ENCODE peak calls at places on chromosome 19, in seven cellular contexts. Q is choroid plexus epithelial cell, P is lower leg skin, M is heart left ventricle, G is suprapubic skin, R is spleen, O is neural crest cell. L is an unnamed sample.

GRCh38 chr19:33624586-33625153 is 2.9 kb downstream of the CHST8 start:
- DNase-seq in Q (no peak), P (no peak), M (no peak), G (no peak), R (no peak), O (no peak), L (no peak)

GRCh38 chr19:33796164-33797100 is at the start of gene KCTD15:
- DNase-seq in Q (peak; percentile 60), P (no peak), M (no peak), G (no peak), R (no peak), O (peak; percentile 50), L (no peak)

GRCh38 chr19:44973982-44974735 is 19.0 kb downstream of the CLPTM1 start:
- DNase-seq in Q (no peak), P (no peak), M (no peak), G (no peak), R (no peak), O (no peak), L (no peak)

GRCh38 chr19:6204212-6204611 is 68.7 kb downstream of the ACSBG2 start:
- DNase-seq in Q (peak; percentile 33), P (peak; percentile 84), M (no peak), G (no peak), R (no peak), O (no peak), L (no peak)

GRCh38 chr19:2253106-2254051 is 2.8 kb downstream of the JSRP1 start:
- DNase-seq in Q (no peak), P (no peak), M (no peak), G (no peak), R (peak; percentile 89), O (peak; percentile 41), L (no peak)

GRCh38 chr19:44800461-44800860 is 8.4 kb upstream of the BCAM start:
- DNase-seq in Q (peak; percentile 79), P (peak; percentile 97), M (peak; percentile 85), G (peak; percentile 90), R (peak; percentile 94), O (peak; percentile 96), L (no peak)

GRCh38 chr19:39158646-39159260 is 33.2 kb downstream of the PAK4 start:
- DNase-seq in Q (no peak), P (no peak), M (no peak), G (no peak), R (no peak), O (no peak), L (no peak)

GRCh38 chr19:1830978-1831377 is 17.3 kb downstream of the REXO1 start:
- DNase-seq in Q (no peak), P (no peak), M (no peak), G (no peak), R (no peak), O (no peak), L (no peak)

GRCh38 chr19:31232220-31232619 is 117.0 kb downstream of the TSHZ3 start:
- DNase-seq in Q (peak; percentile 23), P (no peak), M (no peak), G (no peak), R (no peak), O (no peak), L (no peak)

GRCh38 chr19:39237200-39238184 is 7.3 kb downstream of the IFNL3 start:
- DNase-seq in Q (no peak), P (peak; percentile 85), M (no peak), G (no peak), R (peak; percentile 88), O (no peak), L (peak; percentile 23)

DNA sequence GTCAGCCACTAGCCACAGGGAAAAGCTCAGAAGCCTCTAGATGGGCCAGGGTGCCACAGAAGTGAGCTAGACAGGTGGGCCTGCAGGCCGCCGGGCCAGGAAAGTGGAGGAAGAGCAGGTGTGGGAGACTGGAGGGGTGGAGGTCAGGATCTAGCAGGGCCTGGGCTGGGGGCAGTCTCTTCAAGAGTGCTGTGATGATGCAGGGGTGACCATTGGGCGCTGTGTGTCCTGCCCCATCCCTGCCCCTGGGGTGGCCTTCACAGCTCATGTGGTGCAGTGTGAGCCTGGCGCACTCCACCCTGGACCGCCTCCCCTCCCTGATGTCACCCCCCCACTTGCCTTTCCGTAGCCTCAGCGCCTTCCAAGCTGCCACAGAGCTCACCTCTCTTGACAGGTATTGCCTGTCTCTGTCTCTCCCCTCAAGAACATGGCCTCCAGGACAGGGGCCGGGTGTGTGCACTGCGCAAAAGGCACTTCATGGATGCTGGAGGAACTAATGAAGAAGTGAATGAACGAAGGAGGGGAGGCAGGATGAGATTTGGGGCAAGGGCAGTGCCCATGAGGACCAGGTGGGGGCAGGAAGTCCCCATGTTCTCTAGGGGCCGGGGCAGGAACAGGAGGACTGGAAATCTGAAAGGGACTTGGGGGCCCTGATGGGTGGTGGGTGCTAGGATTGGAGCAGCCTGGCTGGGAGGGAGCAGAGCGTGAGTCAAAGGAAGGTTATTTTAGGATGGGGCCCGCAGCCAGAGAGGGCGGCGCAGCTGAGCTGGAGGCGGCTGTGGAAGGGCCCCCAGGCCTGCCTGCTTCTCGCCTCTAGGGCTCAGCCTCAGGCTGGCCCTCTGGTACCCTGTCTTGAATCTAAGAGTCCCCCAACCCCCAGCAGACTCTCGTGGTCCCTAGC is 6.6 kb downstream of the SSBP4 start:
- DNase-seq in Q (peak; percentile 55), P (no peak), M (peak; percentile 74), G (no peak), R (no peak), O (no peak), L (no peak)
- TF ChIP-seq CTCF in Q (no peak), P (no peak), M (no peak), G (no peak), R (no peak), O (no peak), L (no peak)

GRCh38 chr19:41408256-41408655 is 10.6 kb downstream of the BCKDHA start:
- DNase-seq in Q (no peak), P (no peak), M (no peak), G (no peak), R (no peak), O (no peak), L (no peak)
- TF ChIP-seq CTCF in Q (no peak), P (no peak), M (no peak), G (no peak), R (no peak), O (no peak), L (no peak)

GRCh38 chr19:49843265-49843664 is 7.7 kb upstream of the PTOV1 start:
- DNase-seq in Q (no peak), P (no peak), M (no peak), G (no peak), R (no peak), O (no peak), L (no peak)

GRCh38 chr19:49847731-49848696 is 2.9 kb upstream of the PTOV1 start:
- DNase-seq in Q (peak; percentile 93), P (no peak), M (no peak), G (no peak), R (no peak), O (no peak), L (no peak)

GRCh38 chr19:49846408-49846807 is 4.6 kb upstream of the PTOV1 start:
- DNase-seq in Q (no peak), P (no peak), M (no peak), G (no peak), R (no peak), O (no peak), L (no peak)

GRCh38 chr19:49844138-49844740 is 6.7 kb upstream of the PTOV1 start:
- DNase-seq in Q (no peak), P (no peak), M (no peak), G (no peak), R (no peak), O (no peak), L (no peak)

DNA sequence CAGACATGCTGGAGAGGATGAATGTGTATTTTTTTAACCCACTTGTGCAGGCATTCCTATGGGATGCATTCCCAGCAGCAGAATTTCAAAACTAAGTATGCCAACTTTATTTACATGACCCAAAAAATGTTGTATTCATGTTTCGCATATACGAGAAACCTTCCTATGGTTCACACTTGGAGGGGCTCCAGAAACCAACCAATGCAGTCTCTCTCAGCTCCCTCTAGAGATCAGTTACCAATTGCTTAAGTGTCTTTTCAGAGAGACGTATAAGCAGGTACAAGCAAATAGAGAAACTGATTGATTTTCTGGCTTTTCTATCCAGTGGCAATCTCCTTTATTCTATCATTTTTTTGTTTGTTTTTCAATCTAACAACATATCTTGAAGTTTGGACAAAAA is 5.5 kb upstream of the PTOV1 start:
- DNase-seq in Q (peak; percentile 59), P (no peak), M (no peak), G (no peak), R (no peak), O (no peak), L (no peak)
- TF ChIP-seq CTCF in Q (peak; percentile 44), P (no peak), M (no peak), G (no peak), R (no peak), O (no peak), L (peak; percentile 4)

GRCh38 chr19:14471436-14472187 is 3.5 kb downstream of the PTGER1 start:
- DNase-seq in Q (no peak), P (no peak), M (no peak), G (no peak), R (no peak), O (no peak), L (no peak)

GRCh38 chr19:14463747-14464146 is 11.4 kb downstream of the PTGER1 start:
- DNase-seq in Q (no peak), P (no peak), M (no peak), G (no peak), R (no peak), O (no peak), L (no peak)

GRCh38 chr19:14467391-14467790 is 7.8 kb downstream of the PTGER1 start:
- DNase-seq in Q (no peak), P (no peak), M (no peak), G (no peak), R (no peak), O (no peak), L (no peak)

GRCh38 chr19:14470031-14470876 is 4.9 kb downstream of the PTGER1 start:
- DNase-seq in Q (no peak), P (no peak), M (no peak), G (no peak), R (no peak), O (no peak), L (no peak)

DNA sequence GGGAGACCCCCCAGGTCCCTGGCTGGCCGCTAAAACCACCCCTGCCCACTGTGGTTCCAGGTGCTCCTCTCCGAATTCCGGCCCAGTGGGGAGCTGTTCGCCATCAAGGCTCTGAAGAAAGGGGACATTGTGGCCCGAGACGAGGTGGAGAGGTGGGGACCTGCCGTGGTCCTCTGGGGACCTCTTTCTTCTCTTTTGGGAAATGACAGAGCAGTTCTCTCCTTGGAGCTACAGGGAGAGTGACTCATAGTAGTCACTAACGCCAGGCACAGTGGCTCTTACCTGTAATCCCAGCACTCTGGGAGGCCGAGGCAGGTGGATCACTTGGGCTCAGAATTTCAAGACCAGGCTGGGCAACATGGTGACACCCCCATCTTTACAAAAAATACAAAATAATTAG is 7.3 kb downstream of the PTGER1 start:
- DNase-seq in Q (no peak), P (no peak), M (no peak), G (no peak), R (no peak), O (no peak), L (no peak)
- TF ChIP-seq CTCF in Q (no peak), P (no peak), M (no peak), G (no peak), R (no peak), O (no peak), L (no peak)

DNA sequence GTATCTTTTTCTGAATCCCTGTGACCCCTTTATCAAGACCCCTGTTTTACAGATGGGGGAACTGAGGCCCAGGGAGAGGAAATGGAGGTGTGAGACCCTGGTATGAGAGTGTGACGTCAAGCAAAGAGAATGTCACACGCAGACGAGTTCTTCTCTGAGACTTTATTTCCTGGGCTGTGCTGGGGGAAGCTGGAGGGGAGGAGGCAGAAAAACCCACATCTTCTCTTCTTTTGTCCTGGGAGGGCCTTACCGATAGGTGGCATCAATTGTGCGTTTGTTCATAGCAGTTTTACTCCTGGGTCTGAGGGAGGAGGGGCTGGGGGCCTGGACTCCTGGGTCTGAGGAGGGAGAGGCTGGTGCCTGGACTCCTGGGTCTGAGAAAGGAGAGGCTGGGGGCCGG is 4.9 kb upstream of the KLK15 start:
- DNase-seq in Q (peak; percentile 5), P (no peak), M (no peak), G (no peak), R (no peak), O (no peak), L (no peak)
- TF ChIP-seq CTCF in Q (peak; percentile 37), P (no peak), M (no peak), G (no peak), R (no peak), O (no peak), L (peak; percentile 66)

L was measured in LNCaP clone FGC.